ENCODE peak calls at places on chromosome X, in seven cellular contexts. Z, M, S, X, Q, O and H are unnamed samples.

GRCh38 chrX:123153846-123154335 is 30.2 kb upstream of the GRIA3 start:
- DNase-seq in S (no peak), Q (no peak), O (no peak), Z (no peak), X (no peak), M (no peak), H (no peak)

GRCh38 chrX:82765806-82766205 is 742.3 kb upstream of the POU3F4 start:
- DNase-seq in S (no peak), Q (peak; percentile 5), O (no peak), M (no peak), Z (peak; percentile 72), X (no peak), H (no peak)

GRCh38 chrX:115713465-115713864 is 152.5 kb downstream of the PLS3 start:
- DNase-seq in Z (no peak), Q (no peak), X (no peak), M (no peak), S (no peak), O (peak; percentile 3), H (peak; percentile 60)

GRCh38 chrX:153828723-153829548 is 1.4 kb downstream of the PDZD4 start:
- DNase-seq in O (no peak), M (no peak), X (no peak), Z (no peak), Q (no peak), S (peak; percentile 74), H (no peak)

GRCh38 chrX:108270280-108270679 is 167.9 kb downstream of the COL4A6 start:
- DNase-seq in Z (no peak), O (no peak), X (no peak), Q (no peak), M (no peak), S (no peak), H (peak; percentile 55)

GRCh38 chrX:53080628-53081580 is 1.3 kb upstream of the TSPYL2 start:
- DNase-seq in M (no peak), O (no peak), X (peak; percentile 22), Q (no peak), S (no peak), Z (peak; percentile 29), H (no peak)

GRCh38 chrX:121169099-121170035 is 122.0 kb downstream of the GLUD2 start:
- DNase-seq in S (no peak), Z (no peak), M (no peak), X (no peak), O (no peak), Q (no peak), H (no peak)

GRCh38 chrX:50470103-50471031 is at the start of gene DGKK:
- DNase-seq in Q (no peak), M (no peak), X (no peak), Z (no peak), S (no peak), O (no peak), H (no peak)

GRCh38 chrX:15206306-15206705 is 63.6 kb downstream of the ASB9 start:
- DNase-seq in Q (no peak), Z (no peak), X (no peak), S (no peak), M (no peak), O (no peak), H (no peak)

GRCh38 chrX:15059488-15059887 is 186.3 kb downstream of the MOSPD2 start:
- DNase-seq in S (no peak), O (no peak), Q (peak; percentile 1), Z (no peak), M (no peak), X (no peak), H (no peak)

GRCh38 chrX:35890699-35891098 is 28.8 kb upstream of the CFAP47 start:
- DNase-seq in Q (no peak), Z (peak; percentile 56), O (peak; percentile 30), M (no peak), S (no peak), X (no peak), H (no peak)

GRCh38 chrX:119013146-119013545 is 38.7 kb downstream of the LONRF3 start:
- DNase-seq in O (peak; percentile 84), M (no peak), S (no peak), Z (no peak), Q (no peak), X (no peak), H (no peak)

GRCh38 chrX:107763647-107764046 is 11.9 kb downstream of the TSC22D3 start:
- DNase-seq in M (no peak), O (no peak), X (no peak), Z (no peak), S (no peak), Q (no peak), H (no peak)

GRCh38 chrX:139224953-139225665 is 305.4 kb upstream of the F9 start:
- DNase-seq in M (no peak), Q (no peak), O (no peak), S (no peak), Z (no peak), X (no peak), H (no peak)

GRCh38 chrX:24874604-24875247 is 141.0 kb downstream of the ARX start:
- DNase-seq in Q (no peak), Z (no peak), O (no peak), S (no peak), X (no peak), M (no peak), H (no peak)

GRCh38 chrX:40845331-40845911 is 110.1 kb upstream of the MED14 start:
- DNase-seq in S (no peak), X (no peak), O (no peak), Z (peak; percentile 93), Q (peak; percentile 88), M (peak; percentile 85), H (no peak)

GRCh38 chrX:33831211-33831610 is 300.9 kb downstream of the FAM47A start:
- DNase-seq in O (no peak), S (no peak), Z (no peak), M (no peak), X (no peak), Q (no peak), H (no peak)

DNA sequence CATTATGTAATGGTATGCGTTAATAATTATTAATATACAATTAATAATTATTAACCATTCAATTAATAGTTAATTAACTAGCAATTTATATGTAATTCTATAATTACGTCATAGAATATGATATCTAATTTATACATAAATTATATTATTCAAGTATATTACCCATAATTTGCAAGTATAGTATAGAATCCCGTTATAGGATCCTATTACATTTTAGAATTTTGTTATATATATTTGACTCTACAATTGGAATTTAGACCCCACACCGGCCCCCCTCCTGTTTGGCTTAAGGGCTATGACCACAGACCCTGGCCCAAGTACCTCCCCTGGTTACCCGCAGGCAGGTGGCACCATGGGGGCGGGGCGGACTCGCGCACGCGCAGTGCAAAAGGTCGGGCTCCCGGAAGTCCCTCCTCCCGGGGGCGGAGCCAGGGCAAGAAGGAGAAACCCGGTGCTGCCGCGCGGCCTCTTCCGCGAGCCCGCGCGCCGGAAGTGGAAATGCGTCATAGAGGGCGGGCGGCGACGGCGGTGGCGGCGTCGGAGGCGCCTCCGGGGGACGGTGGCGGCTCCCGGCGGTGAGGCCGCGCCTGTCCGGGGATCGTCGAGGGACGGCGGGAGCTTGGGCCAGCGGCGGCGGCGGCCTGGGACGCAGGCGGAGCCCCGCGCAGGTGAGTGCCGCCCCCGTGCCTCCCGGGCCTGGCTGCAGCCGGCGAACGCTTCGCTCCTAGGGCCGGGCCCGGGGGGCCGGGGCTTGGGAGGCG is at the start of gene AKAP17A:
- DNase-seq in O (peak; percentile 90), X (peak; percentile 94), Q (peak; percentile 93), S (peak; percentile 98), M (peak; percentile 82), Z (peak; percentile 92), H (peak; percentile 69)
- H3K27ac ChIP-seq in O (peak within 1 kb of the TSS; percentile 66), X (peak within 1 kb of the TSS; percentile 76), Q (peak within 1 kb of the TSS; percentile 76), S (peak within 1 kb of the TSS; percentile 77), M (peak within 1 kb of the TSS; percentile 68), Z (peak within 1 kb of the TSS; percentile 80), H (peak within 1 kb of the TSS; percentile 67)

GRCh38 chrX:23334536-23334870 is at the start of gene PTCHD1:
- DNase-seq in X (no peak), M (no peak), Q (no peak), Z (no peak), O (no peak), S (no peak), H (no peak)

GRCh38 chrX:23332101-23332887 is 2.4 kb upstream of the PTCHD1 start:
- DNase-seq in O (no peak), Z (peak; percentile 0), M (no peak), Q (no peak), X (no peak), S (no peak), H (no peak)

GRCh38 chrX:23334871-23335599 is 386 bp downstream of the PTCHD1 start:
- DNase-seq in Z (no peak), X (no peak), Q (no peak), M (no peak), S (no peak), O (no peak), H (no peak)

GRCh38 chrX:23332888-23333821 is 1.5 kb upstream of the PTCHD1 start:
- DNase-seq in M (no peak), O (no peak), S (no peak), Z (no peak), X (no peak), Q (no peak), H (no peak)

GRCh38 chrX:23333842-23334535 is 660 bp upstream of the PTCHD1 start:
- DNase-seq in Z (no peak), Q (no peak), O (no peak), S (no peak), M (no peak), X (no peak), H (no peak)
- H3K27ac ChIP-seq in Z (no peak overlapping the region), Q (no peak overlapping the region), O (no peak overlapping the region), S (peak overlapping the region; percentile 39), M (no peak overlapping the region), X (no peak overlapping the region), H (no peak overlapping the region)

DNA sequence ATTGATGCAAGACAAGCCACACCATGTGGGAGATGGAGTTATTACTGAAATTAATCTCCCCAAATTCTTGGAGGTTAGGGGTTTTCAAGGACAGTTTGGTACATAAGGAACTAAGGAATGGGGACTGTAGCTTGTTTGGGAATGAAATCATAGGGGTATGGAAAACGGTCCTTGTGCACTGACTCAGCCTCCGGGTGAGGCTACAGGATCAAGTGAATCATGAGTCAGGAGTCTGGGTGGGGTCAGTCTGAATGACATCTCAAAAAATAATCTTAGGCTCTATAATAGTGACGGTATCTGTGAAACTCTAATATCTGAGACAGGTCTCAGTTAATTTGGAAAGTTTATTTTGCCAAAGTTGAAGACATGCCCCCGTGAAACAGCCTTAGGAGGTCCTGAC is 128.5 kb upstream of the CYSLTR1 start:
- DNase-seq in Q (no peak), S (no peak), M (no peak), O (no peak), Z (no peak), X (no peak), H (peak; percentile 20)
- H3K27ac ChIP-seq in Q (no peak overlapping the region), S (no peak overlapping the region), M (no peak overlapping the region), O (no peak overlapping the region), Z (no peak overlapping the region), X (no peak overlapping the region), H (no peak overlapping the region)

DNA sequence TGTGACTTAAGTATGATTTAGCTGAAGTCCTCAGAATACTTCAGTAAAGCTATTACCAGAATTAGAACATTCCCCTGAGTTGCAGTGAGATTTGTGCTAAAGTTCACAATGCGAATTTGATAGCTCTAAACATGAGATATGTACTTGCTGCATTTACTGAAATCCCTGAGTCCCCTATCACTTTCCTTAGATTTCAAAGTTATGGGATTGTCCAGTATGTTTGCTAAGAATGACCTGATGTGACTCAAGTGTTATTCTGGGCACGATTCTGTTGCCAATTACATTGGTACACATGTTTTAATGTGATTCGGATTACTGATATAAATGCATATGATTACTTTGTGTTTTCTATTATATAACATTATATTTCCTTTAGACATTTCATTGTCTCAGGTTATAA is 91.3 kb upstream of the AMOT start:
- DNase-seq in S (no peak), X (no peak), M (no peak), Z (no peak), Q (no peak), O (no peak), H (no peak)
- H3K27ac ChIP-seq in S (no peak overlapping the region), X (no peak overlapping the region), M (no peak overlapping the region), Z (no peak overlapping the region), Q (no peak overlapping the region), O (no peak overlapping the region), H (no peak overlapping the region)